ENCODE peak calls at places on chromosome 18, in five cellular contexts. One of them, this sample, is unnamed.

GRCh38 chr18:11587432-11587831 is 22.0 kb upstream of the SLC35G4 start:
- DNase-seq in NCI-H1092 treated with DMSO at 0.1 percent for 48 hours: no peak
- DNase-seq in AG09309: no peak
- DNase-seq in stimulated activated CD8-positive, alpha-beta memory T cell treated with anti-CD3 and anti-CD28 coated beads, Interleukin-12 subunit alpha, Interleukin-12 subunit beta, amount 100 ng/mL, for 1 hour: no peak
- DNase-seq in heart left ventricle: no peak
- DNase-seq in this sample: no peak

GRCh38 chr18:6885992-6886823 is 156.7 kb downstream of the ARHGAP28 start:
- DNase-seq in NCI-H1092 treated with DMSO at 0.1 percent for 48 hours: peak
- DNase-seq in AG09309: peak
- DNase-seq in stimulated activated CD8-positive, alpha-beta memory T cell treated with anti-CD3 and anti-CD28 coated beads, Interleukin-12 subunit alpha, Interleukin-12 subunit beta, amount 100 ng/mL, for 1 hour: no peak
- DNase-seq in heart left ventricle: no peak
- DNase-seq in this sample: peak

GRCh38 chr18:29251681-29252080 is 1074.8 kb upstream of the CDH2 start:
- DNase-seq in NCI-H1092 treated with DMSO at 0.1 percent for 48 hours: no peak
- DNase-seq in AG09309: no peak
- DNase-seq in stimulated activated CD8-positive, alpha-beta memory T cell treated with anti-CD3 and anti-CD28 coated beads, Interleukin-12 subunit alpha, Interleukin-12 subunit beta, amount 100 ng/mL, for 1 hour: no peak
- DNase-seq in heart left ventricle: no peak
- DNase-seq in this sample: no peak

GRCh38 chr18:8990276-8991031 is 112.0 kb upstream of the NDUFV2 start:
- DNase-seq in NCI-H1092 treated with DMSO at 0.1 percent for 48 hours: no peak
- DNase-seq in AG09309: no peak
- DNase-seq in stimulated activated CD8-positive, alpha-beta memory T cell treated with anti-CD3 and anti-CD28 coated beads, Interleukin-12 subunit alpha, Interleukin-12 subunit beta, amount 100 ng/mL, for 1 hour: no peak
- DNase-seq in heart left ventricle: peak
- DNase-seq in this sample: peak

GRCh38 chr18:63182861-63183260 is 136.7 kb downstream of the BCL2 start:
- DNase-seq in NCI-H1092 treated with DMSO at 0.1 percent for 48 hours: no peak
- DNase-seq in AG09309: no peak
- DNase-seq in stimulated activated CD8-positive, alpha-beta memory T cell treated with anti-CD3 and anti-CD28 coated beads, Interleukin-12 subunit alpha, Interleukin-12 subunit beta, amount 100 ng/mL, for 1 hour: no peak
- DNase-seq in heart left ventricle: no peak
- DNase-seq in this sample: no peak

GRCh38 chr18:63397349-63397748 is 24.9 kb downstream of the VPS4B start:
- DNase-seq in NCI-H1092 treated with DMSO at 0.1 percent for 48 hours: no peak
- DNase-seq in AG09309: no peak
- DNase-seq in stimulated activated CD8-positive, alpha-beta memory T cell treated with anti-CD3 and anti-CD28 coated beads, Interleukin-12 subunit alpha, Interleukin-12 subunit beta, amount 100 ng/mL, for 1 hour: no peak
- DNase-seq in heart left ventricle: no peak
- DNase-seq in this sample: no peak

GRCh38 chr18:57446322-57446721 is 11.1 kb downstream of the ONECUT2 start:
- DNase-seq in NCI-H1092 treated with DMSO at 0.1 percent for 48 hours: peak
- DNase-seq in AG09309: no peak
- DNase-seq in stimulated activated CD8-positive, alpha-beta memory T cell treated with anti-CD3 and anti-CD28 coated beads, Interleukin-12 subunit alpha, Interleukin-12 subunit beta, amount 100 ng/mL, for 1 hour: no peak
- DNase-seq in heart left ventricle: no peak
- DNase-seq in this sample: no peak

GRCh38 chr18:59446012-59446411 is 86.9 kb upstream of the LMAN1 start:
- DNase-seq in NCI-H1092 treated with DMSO at 0.1 percent for 48 hours: no peak
- DNase-seq in AG09309: peak
- DNase-seq in stimulated activated CD8-positive, alpha-beta memory T cell treated with anti-CD3 and anti-CD28 coated beads, Interleukin-12 subunit alpha, Interleukin-12 subunit beta, amount 100 ng/mL, for 1 hour: no peak
- DNase-seq in heart left ventricle: no peak
- DNase-seq in this sample: peak

GRCh38 chr18:74947417-74947816 is 261.5 kb downstream of the PTGR3 start:
- DNase-seq in NCI-H1092 treated with DMSO at 0.1 percent for 48 hours: no peak
- DNase-seq in AG09309: no peak
- DNase-seq in stimulated activated CD8-positive, alpha-beta memory T cell treated with anti-CD3 and anti-CD28 coated beads, Interleukin-12 subunit alpha, Interleukin-12 subunit beta, amount 100 ng/mL, for 1 hour: no peak
- DNase-seq in heart left ventricle: no peak
- DNase-seq in this sample: no peak

GRCh38 chr18:79779700-79780190 is 18.0 kb upstream of the KCNG2 start:
- DNase-seq in NCI-H1092 treated with DMSO at 0.1 percent for 48 hours: no peak
- DNase-seq in AG09309: no peak
- DNase-seq in stimulated activated CD8-positive, alpha-beta memory T cell treated with anti-CD3 and anti-CD28 coated beads, Interleukin-12 subunit alpha, Interleukin-12 subunit beta, amount 100 ng/mL, for 1 hour: no peak
- DNase-seq in heart left ventricle: no peak
- DNase-seq in this sample: no peak

GRCh38 chr18:47595816-47596501 is 334.5 kb downstream of the SMAD2 start:
- DNase-seq in NCI-H1092 treated with DMSO at 0.1 percent for 48 hours: peak
- DNase-seq in AG09309: no peak
- DNase-seq in stimulated activated CD8-positive, alpha-beta memory T cell treated with anti-CD3 and anti-CD28 coated beads, Interleukin-12 subunit alpha, Interleukin-12 subunit beta, amount 100 ng/mL, for 1 hour: no peak
- DNase-seq in heart left ventricle: no peak
- DNase-seq in this sample: peak

This sample was measured in T47D.